ENCODE peak calls at places on chromosomes 5 and 9, in eight cellular contexts. Z is activated effector memory CD4-positive, alpha-beta T cell treated with Interleukin-2 at 50 U/mL for 16 hours; R is heart left ventricle; W is occipital lobe; G is AG10803; F is A172; I is memory B cell; K is ACHN. N is an unnamed sample.

GRCh38 chr5:171858303-171858702 is 72.7 kb downstream of the SMIM23 start:
- DNase-seq in Z (no peak), R (no peak), W (no peak), G (no peak), F (no peak), I (no peak), K (no peak), N (peak; percentile 22)

GRCh38 chr5:84450617-84451414 is 66.1 kb upstream of the EDIL3 start:
- DNase-seq in Z (no peak), R (no peak), W (no peak), G (peak; percentile 4), F (no peak), I (no peak), K (peak; percentile 24), N (peak; percentile 1)

GRCh38 chr9:88722753-88723152 is 187.8 kb downstream of the NXNL2 start:
- DNase-seq in Z (no peak), R (no peak), W (no peak), G (no peak), F (peak; percentile 54), I (no peak), K (peak; percentile 2), N (peak; percentile 10)

GRCh38 chr9:105114956-105115728 is 129.3 kb upstream of the SLC44A1 start:
- DNase-seq in Z (peak; percentile 12), R (peak; percentile 38), W (no peak), G (peak; percentile 49), F (peak; percentile 84), I (no peak), K (no peak), N (peak; percentile 47)

GRCh38 chr5:10400834-10401233 is 40.8 kb upstream of the ROPN1L start:
- DNase-seq in Z (no peak), R (no peak), W (no peak), G (peak; percentile 86), F (no peak), I (no peak), K (no peak), N (no peak)

GRCh38 chr5:86640998-86641397 is 23.3 kb downstream of the COX7C start:
- DNase-seq in Z (no peak), R (no peak), W (no peak), G (no peak), F (no peak), I (no peak), K (no peak), N (no peak)

GRCh38 chr9:27037499-27037898 is 32.0 kb upstream of the LRRC19 start:
- DNase-seq in Z (no peak), R (no peak), W (no peak), G (no peak), F (no peak), I (no peak), K (no peak), N (no peak)

GRCh38 chr9:116697887-116698286 is 10.8 kb downstream of the TRIM32 start:
- DNase-seq in Z (no peak), R (no peak), W (no peak), G (no peak), F (no peak), I (no peak), K (no peak), N (no peak)

GRCh38 chr5:77999013-77999798 is 223.1 kb upstream of the TBCA start:
- DNase-seq in Z (no peak), R (no peak), W (no peak), G (no peak), F (no peak), I (no peak), K (no peak), N (no peak)

GRCh38 chr5:33300209-33300742 is 140.5 kb upstream of the TARS1 start:
- DNase-seq in Z (no peak), R (no peak), W (no peak), G (peak; percentile 26), F (no peak), I (no peak), K (no peak), N (peak; percentile 63)

GRCh38 chr9:5767968-5768932 is 64.7 kb downstream of the ERMP1 start:
- DNase-seq in Z (no peak), R (no peak), W (no peak), G (peak; percentile 6), F (no peak), I (no peak), K (no peak), N (no peak)

GRCh38 chr9:112696461-112696860 is 21.5 kb downstream of the INIP start:
- DNase-seq in Z (no peak), R (no peak), W (no peak), G (no peak), F (no peak), I (no peak), K (no peak), N (no peak)

GRCh38 chr9:14281136-14281795 is 32.7 kb downstream of the NFIB start:
- DNase-seq in Z (no peak), R (no peak), W (no peak), G (no peak), F (no peak), I (no peak), K (no peak), N (no peak)

N was measured in OCI-LY7.